ENCODE peak calls at places on chromosomes 2 and 18, in eight cellular contexts. Z, M, O, B, P, C, L and K are unnamed samples.

GRCh38 chr2:172128484-172128883 is 25.8 kb upstream of the DLX2 start:
- DNase-seq in Z (no peak), M (no peak), O (no peak), B (no peak), P (no peak), C (no peak), L (no peak), K (no peak)

GRCh38 chr2:182302174-182302573 is 124.7 kb downstream of the PDE1A start:
- DNase-seq in Z (no peak), M (no peak), O (no peak), B (no peak), P (no peak), C (no peak), L (no peak), K (no peak)

GRCh38 chr2:45935791-45936622 is 284.5 kb downstream of the PRKCE start:
- DNase-seq in Z (peak; percentile 75), M (peak; percentile 67), O (peak; percentile 92), B (peak; percentile 79), P (peak; percentile 23), C (peak; percentile 95), L (peak; percentile 99), K (peak; percentile 98)

GRCh38 chr2:156537147-156537546 is 101.0 kb downstream of the GPD2 start:
- DNase-seq in Z (no peak), M (no peak), O (no peak), B (no peak), P (no peak), C (no peak), L (no peak), K (no peak)

GRCh38 chr2:98463081-98463481 is 18.4 kb downstream of the INPP4A start:
- DNase-seq in Z (no peak), M (no peak), O (no peak), B (no peak), P (no peak), C (no peak), L (no peak), K (no peak)

GRCh38 chr18:74534150-74534969 is at the start of gene CNDP1:
- DNase-seq in Z (no peak), M (no peak), O (no peak), B (no peak), P (peak; percentile 43), C (no peak), L (no peak), K (peak; percentile 62)

GRCh38 chr18:22964116-22964515 is 31.0 kb downstream of the RBBP8 start:
- DNase-seq in Z (no peak), M (no peak), O (no peak), B (no peak), P (no peak), C (no peak), L (no peak), K (no peak)

GRCh38 chr2:108268001-108268400 is 20.7 kb upstream of the SULT1C2 start:
- DNase-seq in Z (no peak), M (no peak), O (peak; percentile 37), B (no peak), P (no peak), C (no peak), L (no peak), K (no peak)

GRCh38 chr2:62774555-62775366 is 69.2 kb downstream of the EHBP1 start:
- DNase-seq in Z (peak; percentile 24), M (no peak), O (peak; percentile 78), B (peak; percentile 23), P (no peak), C (no peak), L (no peak), K (no peak)

GRCh38 chr18:574456-575228 is 5.5 kb upstream of the CETN1 start:
- DNase-seq in Z (no peak), M (no peak), O (no peak), B (no peak), P (no peak), C (no peak), L (no peak), K (no peak)

GRCh38 chr2:40448476-40449079 is 3.3 kb downstream of the SLC8A1 start:
- DNase-seq in Z (peak; percentile 42), M (no peak), O (peak; percentile 51), B (peak; percentile 26), P (no peak), C (no peak), L (no peak), K (no peak)

GRCh38 chr2:74481961-74482800 is 617 bp downstream of the CCDC142 start:
- DNase-seq in Z (peak; percentile 57), M (peak; percentile 59), O (no peak), B (peak; percentile 66), P (no peak), C (no peak), L (no peak), K (no peak)

GRCh38 chr18:12884521-12885323 is 685 bp upstream of the PTPN2 start:
- DNase-seq in Z (no peak), M (no peak), O (no peak), B (no peak), P (no peak), C (no peak), L (no peak), K (no peak)

GRCh38 chr2:222912776-222913175 is 51.9 kb downstream of the ACSL3 start:
- DNase-seq in Z (no peak), M (no peak), O (no peak), B (no peak), P (no peak), C (no peak), L (no peak), K (no peak)

GRCh38 chr2:129925381-129925780 is 54.1 kb upstream of the RAB6C start:
- DNase-seq in Z (no peak), M (no peak), O (no peak), B (no peak), P (no peak), C (no peak), L (no peak), K (no peak)

GRCh38 chr2:46825958-46826897 is 89.4 kb downstream of the MCFD2 start:
- DNase-seq in Z (no peak), M (no peak), O (no peak), B (no peak), P (no peak), C (no peak), L (no peak), K (peak; percentile 68)

GRCh38 chr18:76459687-76460350 is 35.2 kb downstream of the ZNF516 start:
- DNase-seq in Z (no peak), M (no peak), O (no peak), B (peak; percentile 10), P (no peak), C (peak; percentile 55), L (peak; percentile 82), K (peak; percentile 85)

GRCh38 chr2:229553091-229553490 is 161.3 kb downstream of the DNER start:
- DNase-seq in Z (no peak), M (no peak), O (no peak), B (no peak), P (no peak), C (no peak), L (no peak), K (no peak)